ENCODE peak calls at places on chromosomes 3 and 15, in six cellular contexts. Q, E, H, G, L and X are unnamed samples.

GRCh38 chr3:69740103-69741021 is 1.1 kb downstream of the MITF start:
- DNase-seq in G (no peak), H (peak), L (peak), Q (peak), E (no peak), X (no peak)

GRCh38 chr15:57343018-57343417 is 33.3 kb upstream of the CGNL1 start:
- DNase-seq in H (no peak), G (no peak), L (no peak), Q (no peak), E (no peak), X (no peak)

GRCh38 chr15:62456011-62456920 is 291.2 kb upstream of the C2CD4B start:
- DNase-seq in Q (no peak), G (peak), L (no peak), E (peak), H (no peak), X (no peak)

GRCh38 chr3:79297242-79297641 is 470.6 kb downstream of the ROBO1 start:
- DNase-seq in H (no peak), G (no peak), L (no peak), Q (no peak), E (peak), X (no peak)

GRCh38 chr15:31579976-31580375 is 253.3 kb downstream of the KLF13 start:
- DNase-seq in G (no peak), E (no peak), H (no peak), L (no peak), Q (no peak), X (no peak)

GRCh38 chr15:64894395-64895056 is 17.2 kb upstream of the ANKDD1A start:
- DNase-seq in Q (no peak), E (no peak), H (no peak), L (no peak), G (no peak), X (no peak)

GRCh38 chr3:25292604-25293003 is 135.5 kb upstream of the RARB start:
- DNase-seq in L (no peak), E (no peak), Q (no peak), H (no peak), G (no peak), X (no peak)

GRCh38 chr3:107753988-107754387 is 231.2 kb downstream of the BBX start:
- DNase-seq in E (no peak), Q (no peak), G (no peak), H (no peak), L (no peak), X (no peak)

GRCh38 chr3:11953350-11953749 is 50.8 kb upstream of the SYN2 start:
- DNase-seq in H (no peak), E (no peak), Q (no peak), L (no peak), G (no peak), X (no peak)

GRCh38 chr15:89559865-89560264 is 15.4 kb upstream of the TICRR start:
- DNase-seq in H (no peak), Q (no peak), G (no peak), L (no peak), E (no peak), X (no peak)

GRCh38 chr3:113110263-113110662 is 101.1 kb upstream of the BOC start:
- DNase-seq in E (no peak), L (no peak), G (no peak), Q (no peak), H (no peak), X (no peak)

GRCh38 chr3:115428825-115429224 is 194.5 kb upstream of the GAP43 start:
- DNase-seq in L (no peak), Q (no peak), G (no peak), E (peak), H (no peak), X (no peak)

GRCh38 chr3:139353920-139354556 is 10.2 kb downstream of the MRPS22 start:
- DNase-seq in Q (peak), E (peak), H (no peak), L (peak), G (no peak), X (no peak)
- TF ChIP-seq CTCF in Q (peak), E (peak), H (no peak), L (peak), G (peak), X (no peak)

GRCh38 chr3:122942937-122943827 is 84.4 kb downstream of the SEMA5B start:
- DNase-seq in E (peak), Q (peak), H (peak), G (peak), L (peak), X (no peak)
- H3K4me3 ChIP-seq in E (no peak), Q (no peak), H (no peak), G (no peak), L (no peak), X (no peak)

GRCh38 chr3:73535137-73535536 is 89.6 kb downstream of the PDZRN3 start:
- DNase-seq in Q (no peak), L (no peak), G (no peak), H (no peak), E (no peak), X (no peak)
- TF ChIP-seq CTCF in Q (no peak), L (no peak), G (no peak), H (no peak), E (no peak), X (no peak)

DNA sequence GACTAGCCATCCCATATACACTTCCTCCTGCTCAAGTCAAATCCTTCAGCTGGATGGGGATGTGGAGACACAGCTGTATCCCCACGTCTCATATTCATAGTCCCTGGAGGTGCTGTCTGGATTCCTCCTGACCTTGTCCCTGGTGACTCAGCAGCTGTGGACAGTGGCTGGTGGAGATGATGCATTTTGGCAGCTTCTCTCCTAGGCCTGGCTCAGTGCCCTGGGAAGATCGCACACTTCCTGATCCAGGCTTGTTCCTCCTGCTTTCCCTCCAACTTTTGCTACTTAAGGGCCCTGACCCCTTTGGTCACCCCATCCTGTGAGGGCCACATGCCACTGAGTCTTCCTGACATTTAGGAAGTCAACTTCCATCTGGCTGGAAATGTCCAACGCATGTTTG is 44.4 kb downstream of the ADAMTSL3 start:
- DNase-seq in Q (peak), H (peak), L (no peak), G (no peak), E (peak), X (no peak)
- H3K4me3 ChIP-seq in Q (no peak), H (no peak), L (no peak), G (no peak), E (no peak), X (no peak)

GRCh38 chr15:95739161-95739560 is 591.3 kb upstream of the NR2F2 start:
- DNase-seq in Q (no peak), G (no peak), L (no peak), E (no peak), H (no peak), X (no peak)

GRCh38 chr15:95737051-95737450 is 593.4 kb upstream of the NR2F2 start:
- DNase-seq in L (no peak), G (no peak), Q (no peak), E (no peak), H (no peak), X (no peak)

GRCh38 chr15:95742256-95742655 is 588.2 kb upstream of the NR2F2 start:
- DNase-seq in G (no peak), Q (no peak), H (no peak), L (no peak), E (no peak), X (no peak)

GRCh38 chr15:95741830-95742229 is 588.7 kb upstream of the NR2F2 start:
- DNase-seq in H (no peak), G (no peak), Q (no peak), L (no peak), E (no peak), X (no peak)

GRCh38 chr15:95742836-95743235 is 587.7 kb upstream of the NR2F2 start:
- DNase-seq in L (no peak), E (no peak), H (peak), Q (peak), G (no peak), X (no peak)
- TF ChIP-seq CTCF in L (no peak), E (no peak), H (no peak), Q (no peak), G (no peak), X (no peak)